ENCODE peak calls at places on chromosomes 6 and 20, in five cellular contexts. Z is heart right ventricle; F is IMR-90; C is upper lobe of right lung; J is CD4-positive, alpha-beta T cell. P is an unnamed sample.
A peak's percentile ranks its signal among the peaks of the same experiment; 100 is the strongest.

GRCh38 chr6:168089186-168090063 is 10.4 kb upstream of the FRMD1 start:
- DNase-seq in Z (no peak), J (no peak), C (no peak), F (no peak), P (no peak)

GRCh38 chr6:110949679-110950285 is 8.7 kb upstream of the GTF3C6 start:
- DNase-seq in F (peak; percentile 54), C (no peak), J (no peak), Z (no peak), P (no peak)

GRCh38 chr6:87656857-87657256 is 45.2 kb downstream of the AKIRIN2 start:
- DNase-seq in C (no peak), Z (no peak), F (no peak), J (no peak), P (no peak)

GRCh38 chr6:24919404-24919892 is 16.3 kb downstream of the RIPOR2 start:
- DNase-seq in F (no peak), Z (no peak), J (no peak), C (no peak), P (no peak)

GRCh38 chr20:48605364-48606116 is 222.3 kb downstream of the PREX1 start:
- DNase-seq in Z (no peak), C (peak; percentile 39), J (no peak), F (no peak), P (no peak)

GRCh38 chr20:54132612-54133433 is 41.0 kb downstream of the CYP24A1 start:
- DNase-seq in J (no peak), C (no peak), Z (no peak), F (peak; percentile 98), P (peak; percentile 100)

GRCh38 chr6:36334832-36335459 is 1.7 kb downstream of the BNIP5 start:
- DNase-seq in J (no peak), Z (no peak), C (no peak), F (no peak), P (peak; percentile 52)

GRCh38 chr20:32992015-32992641 is 12.1 kb downstream of the SUN5 start:
- DNase-seq in Z (no peak), J (no peak), C (no peak), F (no peak), P (no peak)

GRCh38 chr6:77462359-77463307 is 658 bp downstream of the HTR1B start:
- DNase-seq in Z (no peak), J (no peak), F (no peak), C (peak; percentile 55), P (no peak)

GRCh38 chr6:46419576-46420002 is 71.7 kb downstream of the RCAN2 start:
- DNase-seq in F (peak; percentile 67), C (no peak), J (no peak), Z (no peak), P (peak; percentile 5)

GRCh38 chr6:70620746-70621145 is 46.9 kb upstream of the SMAP1 start:
- DNase-seq in J (no peak), C (no peak), F (no peak), Z (no peak), P (no peak)

GRCh38 chr6:139131736-139132285 is 3.1 kb upstream of the HECA start:
- DNase-seq in J (no peak), Z (no peak), C (no peak), F (no peak), P (no peak)

GRCh38 chr6:132506461-132506860 is 6.5 kb downstream of the STX7 start:
- DNase-seq in J (no peak), Z (no peak), F (no peak), C (no peak), P (no peak)

GRCh38 chr6:158208226-158208807 is 40.2 kb downstream of the GTF2H5 start:
- DNase-seq in Z (no peak), C (no peak), J (no peak), F (no peak), P (no peak)
- H3K27ac ChIP-seq in Z (no peak overlapping the region), C (no peak overlapping the region), J (no peak overlapping the region), F (no peak overlapping the region), P (peak overlapping the region; percentile 75)

GRCh38 chr6:121885399-121886152 is 450.1 kb downstream of the GJA1 start:
- DNase-seq in Z (no peak), F (peak; percentile 85), C (no peak), J (no peak), P (no peak)

GRCh38 chr6:121890307-121890910 is 455.0 kb downstream of the GJA1 start:
- DNase-seq in C (no peak), Z (no peak), F (no peak), J (no peak), P (no peak)

GRCh38 chr6:121886223-121886830 is 450.9 kb downstream of the GJA1 start:
- DNase-seq in F (peak; percentile 54), C (no peak), Z (no peak), J (no peak), P (no peak)

GRCh38 chr6:121884621-121885020 is 449.2 kb downstream of the GJA1 start:
- DNase-seq in J (no peak), F (peak; percentile 28), Z (no peak), C (no peak), P (no peak)

GRCh38 chr6:121887724-121888123 is 452.3 kb downstream of the GJA1 start:
- DNase-seq in F (no peak), J (no peak), C (no peak), Z (no peak), P (no peak)
- H3K27ac ChIP-seq in F (no peak overlapping the region), J (no peak overlapping the region), C (no peak overlapping the region), Z (no peak overlapping the region), P (no peak overlapping the region)

DNA sequence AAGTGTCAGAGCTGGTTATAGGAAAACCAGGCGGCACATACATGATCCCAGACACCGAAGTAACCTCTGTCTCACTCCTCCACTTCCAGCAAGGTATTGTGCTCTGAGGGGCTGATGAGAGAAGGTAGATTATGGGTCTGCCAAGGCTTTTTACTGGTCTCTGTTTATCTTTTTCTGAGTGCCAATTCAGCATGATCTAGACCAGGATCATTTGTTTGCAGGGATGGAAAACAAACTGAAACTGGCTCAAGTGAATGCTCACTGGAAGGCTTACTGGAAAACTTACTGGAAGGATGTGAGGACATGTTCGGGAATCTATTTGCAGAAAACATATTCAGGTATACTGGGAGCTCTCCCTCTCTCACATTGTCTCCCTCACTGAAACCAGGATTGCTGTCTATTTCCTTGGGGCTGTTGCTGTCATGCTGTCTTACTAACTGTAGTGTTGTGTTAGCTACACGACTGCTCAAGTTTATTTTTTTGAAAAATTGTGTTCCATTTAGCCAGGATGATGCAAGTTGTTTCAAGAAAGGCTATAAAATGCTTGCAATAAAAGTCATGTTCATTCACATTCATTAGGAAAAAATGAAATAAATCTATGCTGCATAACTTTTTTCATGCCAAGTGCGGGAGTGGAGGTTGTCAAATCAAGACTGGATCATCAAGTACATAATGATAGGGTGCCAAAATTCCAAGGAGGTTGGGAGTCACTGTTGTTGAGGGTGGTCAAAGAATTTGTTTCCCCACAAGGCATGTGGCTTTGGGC is 37.0 kb downstream of the KLHL31 start:
- DNase-seq in J (no peak), Z (no peak), C (no peak), F (peak; percentile 58), P (no peak)
- H3K27ac ChIP-seq in J (no peak overlapping the region), Z (no peak overlapping the region), C (no peak overlapping the region), F (peak overlapping the region; percentile 47), P (peak overlapping the region; percentile 99)

GRCh38 chr6:75205776-75206334 is at the start of gene COL12A1:
- DNase-seq in J (no peak), C (peak; percentile 94), F (peak; percentile 100), Z (peak; percentile 88), P (peak; percentile 87)
- H3K27ac ChIP-seq in J (no peak within 1 kb of the TSS), C (peak within 1 kb of the TSS; percentile 61), F (peak within 1 kb of the TSS; percentile 91), Z (peak within 1 kb of the TSS; percentile 66), P (peak within 1 kb of the TSS; percentile 50)

GRCh38 chr6:72784581-72784980 is 162.7 kb downstream of the KCNQ5 start:
- DNase-seq in F (peak; percentile 65), J (no peak), C (no peak), Z (no peak), P (no peak)

GRCh38 chr6:72789145-72789544 is 167.3 kb downstream of the KCNQ5 start:
- DNase-seq in F (no peak), Z (no peak), C (no peak), J (no peak), P (no peak)

GRCh38 chr6:72787521-72788031 is 165.7 kb downstream of the KCNQ5 start:
- DNase-seq in J (no peak), F (peak; percentile 78), C (no peak), Z (no peak), P (peak; percentile 95)

GRCh38 chr6:72784071-72784470 is 162.2 kb downstream of the KCNQ5 start:
- DNase-seq in F (peak; percentile 42), J (no peak), C (no peak), Z (no peak), P (no peak)

GRCh38 chr6:72788188-72788587 is 166.3 kb downstream of the KCNQ5 start:
- DNase-seq in C (no peak), Z (no peak), J (no peak), F (peak; percentile 85), P (peak; percentile 67)
- H3K27ac ChIP-seq in C (no peak overlapping the region), Z (no peak overlapping the region), J (no peak overlapping the region), F (no peak overlapping the region), P (peak overlapping the region; percentile 85)